ENCODE peak calls at places on chromosomes 6 and 20, in four cellular contexts. One of them, this sample, is unnamed.

GRCh38 chr20:54056762-54057639 is 13.4 kb downstream of the BCAS1 start:
- DNase-seq in naive thymus-derived CD4-positive, alpha-beta T cell: no peak
- DNase-seq in CD8-positive, alpha-beta T cell: no peak
- DNase-seq in dorsolateral prefrontal cortex: no peak
- DNase-seq in this sample: no peak

GRCh38 chr6:101110814-101111213 is 229.7 kb upstream of the ASCC3 start:
- DNase-seq in naive thymus-derived CD4-positive, alpha-beta T cell: no peak
- DNase-seq in CD8-positive, alpha-beta T cell: no peak
- DNase-seq in dorsolateral prefrontal cortex: no peak
- DNase-seq in this sample: peak

GRCh38 chr6:124319410-124319809 is 515.7 kb downstream of the NKAIN2 start:
- DNase-seq in naive thymus-derived CD4-positive, alpha-beta T cell: no peak
- DNase-seq in CD8-positive, alpha-beta T cell: no peak
- DNase-seq in dorsolateral prefrontal cortex: no peak
- DNase-seq in this sample: no peak

GRCh38 chr20:62590301-62591121 is 51.8 kb upstream of the SLCO4A1 start:
- DNase-seq in naive thymus-derived CD4-positive, alpha-beta T cell: no peak
- DNase-seq in CD8-positive, alpha-beta T cell: no peak
- DNase-seq in dorsolateral prefrontal cortex: no peak
- DNase-seq in this sample: no peak

GRCh38 chr6:137652961-137653697 is 158.9 kb upstream of the OLIG3 start:
- DNase-seq in naive thymus-derived CD4-positive, alpha-beta T cell: no peak
- DNase-seq in CD8-positive, alpha-beta T cell: no peak
- DNase-seq in dorsolateral prefrontal cortex: no peak
- DNase-seq in this sample: no peak

GRCh38 chr6:12637960-12638641 is 78.5 kb upstream of the PHACTR1 start:
- DNase-seq in naive thymus-derived CD4-positive, alpha-beta T cell: no peak
- DNase-seq in CD8-positive, alpha-beta T cell: no peak
- DNase-seq in dorsolateral prefrontal cortex: peak
- DNase-seq in this sample: no peak

GRCh38 chr20:11497543-11497942 is 420.1 kb upstream of the BTBD3 start:
- DNase-seq in naive thymus-derived CD4-positive, alpha-beta T cell: no peak
- DNase-seq in CD8-positive, alpha-beta T cell: no peak
- DNase-seq in dorsolateral prefrontal cortex: no peak
- DNase-seq in this sample: no peak

GRCh38 chr6:139376054-139376355 is 1.6 kb upstream of the CITED2 start:
- DNase-seq in naive thymus-derived CD4-positive, alpha-beta T cell: no peak
- DNase-seq in CD8-positive, alpha-beta T cell: no peak
- DNase-seq in dorsolateral prefrontal cortex: no peak
- DNase-seq in this sample: no peak

GRCh38 chr6:11828185-11828897 is 49.7 kb upstream of the ADTRP start:
- DNase-seq in naive thymus-derived CD4-positive, alpha-beta T cell: no peak
- DNase-seq in CD8-positive, alpha-beta T cell: no peak
- DNase-seq in dorsolateral prefrontal cortex: no peak
- DNase-seq in this sample: no peak

GRCh38 chr6:104541411-104541810 is 318.3 kb downstream of the HACE1 start:
- DNase-seq in naive thymus-derived CD4-positive, alpha-beta T cell: no peak
- DNase-seq in CD8-positive, alpha-beta T cell: no peak
- DNase-seq in dorsolateral prefrontal cortex: no peak
- DNase-seq in this sample: no peak

GRCh38 chr20:60057866-60058807 is 99.9 kb downstream of the CDH26 start:
- DNase-seq in naive thymus-derived CD4-positive, alpha-beta T cell: no peak
- DNase-seq in CD8-positive, alpha-beta T cell: peak
- DNase-seq in dorsolateral prefrontal cortex: no peak
- DNase-seq in this sample: peak

GRCh38 chr20:6142348-6142993 is 19.6 kb upstream of the FERMT1 start:
- DNase-seq in naive thymus-derived CD4-positive, alpha-beta T cell: no peak
- DNase-seq in CD8-positive, alpha-beta T cell: peak
- DNase-seq in dorsolateral prefrontal cortex: no peak
- DNase-seq in this sample: peak

GRCh38 chr6:54800201-54800600 is 46.4 kb upstream of the FAM83B start:
- DNase-seq in naive thymus-derived CD4-positive, alpha-beta T cell: no peak
- DNase-seq in CD8-positive, alpha-beta T cell: no peak
- DNase-seq in dorsolateral prefrontal cortex: no peak
- DNase-seq in this sample: no peak

GRCh38 chr6:54801669-54802068 is 44.9 kb upstream of the FAM83B start:
- DNase-seq in naive thymus-derived CD4-positive, alpha-beta T cell: no peak
- DNase-seq in CD8-positive, alpha-beta T cell: no peak
- DNase-seq in dorsolateral prefrontal cortex: no peak
- DNase-seq in this sample: no peak

GRCh38 chr6:54805077-54805476 is 41.5 kb upstream of the FAM83B start:
- DNase-seq in naive thymus-derived CD4-positive, alpha-beta T cell: no peak
- DNase-seq in CD8-positive, alpha-beta T cell: no peak
- DNase-seq in dorsolateral prefrontal cortex: no peak
- DNase-seq in this sample: no peak

GRCh38 chr6:54801244-54801643 is 45.3 kb upstream of the FAM83B start:
- DNase-seq in naive thymus-derived CD4-positive, alpha-beta T cell: no peak
- DNase-seq in CD8-positive, alpha-beta T cell: no peak
- DNase-seq in dorsolateral prefrontal cortex: no peak
- DNase-seq in this sample: no peak

GRCh38 chr6:54802775-54803631 is 43.6 kb upstream of the FAM83B start:
- DNase-seq in naive thymus-derived CD4-positive, alpha-beta T cell: no peak
- DNase-seq in CD8-positive, alpha-beta T cell: no peak
- DNase-seq in dorsolateral prefrontal cortex: no peak
- DNase-seq in this sample: no peak
- H3K27ac ChIP-seq in naive thymus-derived CD4-positive, alpha-beta T cell: no peak
- H3K27ac ChIP-seq in CD8-positive, alpha-beta T cell: no peak
- H3K27ac ChIP-seq in dorsolateral prefrontal cortex: no peak
- H3K27ac ChIP-seq in this sample: no peak

DNA sequence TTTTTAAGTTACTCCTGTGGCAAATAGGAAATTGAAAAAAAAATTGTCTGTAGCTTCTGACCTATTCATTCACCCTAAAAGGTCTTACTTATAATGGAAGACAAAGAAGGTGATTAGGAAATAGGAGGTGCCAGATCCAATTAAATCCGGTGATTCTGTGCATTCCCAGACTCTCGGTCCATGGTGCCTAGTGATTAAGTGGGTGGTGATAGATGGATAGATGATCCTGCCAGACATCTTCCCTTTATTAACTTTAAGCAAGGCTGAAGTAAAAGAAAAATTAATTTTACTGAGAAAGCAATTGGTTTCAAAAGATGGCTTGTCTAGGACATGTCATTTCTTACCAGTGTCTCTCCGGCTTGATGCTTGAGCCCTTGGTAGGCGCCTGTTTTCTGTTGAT is 80.0 kb downstream of the SH3BGRL2 start:
- DNase-seq in naive thymus-derived CD4-positive, alpha-beta T cell: no peak
- DNase-seq in CD8-positive, alpha-beta T cell: no peak
- DNase-seq in dorsolateral prefrontal cortex: no peak
- DNase-seq in this sample: no peak
- H3K27ac ChIP-seq in naive thymus-derived CD4-positive, alpha-beta T cell: no peak
- H3K27ac ChIP-seq in CD8-positive, alpha-beta T cell: no peak
- H3K27ac ChIP-seq in dorsolateral prefrontal cortex: peak
- H3K27ac ChIP-seq in this sample: no peak

GRCh38 chr6:37546141-37546871 is 46.6 kb upstream of the CCDC167 start:
- DNase-seq in naive thymus-derived CD4-positive, alpha-beta T cell: no peak
- DNase-seq in CD8-positive, alpha-beta T cell: no peak
- DNase-seq in dorsolateral prefrontal cortex: no peak
- DNase-seq in this sample: no peak
- H3K27ac ChIP-seq in naive thymus-derived CD4-positive, alpha-beta T cell: no peak
- H3K27ac ChIP-seq in CD8-positive, alpha-beta T cell: no peak
- H3K27ac ChIP-seq in dorsolateral prefrontal cortex: no peak
- H3K27ac ChIP-seq in this sample: no peak

DNA sequence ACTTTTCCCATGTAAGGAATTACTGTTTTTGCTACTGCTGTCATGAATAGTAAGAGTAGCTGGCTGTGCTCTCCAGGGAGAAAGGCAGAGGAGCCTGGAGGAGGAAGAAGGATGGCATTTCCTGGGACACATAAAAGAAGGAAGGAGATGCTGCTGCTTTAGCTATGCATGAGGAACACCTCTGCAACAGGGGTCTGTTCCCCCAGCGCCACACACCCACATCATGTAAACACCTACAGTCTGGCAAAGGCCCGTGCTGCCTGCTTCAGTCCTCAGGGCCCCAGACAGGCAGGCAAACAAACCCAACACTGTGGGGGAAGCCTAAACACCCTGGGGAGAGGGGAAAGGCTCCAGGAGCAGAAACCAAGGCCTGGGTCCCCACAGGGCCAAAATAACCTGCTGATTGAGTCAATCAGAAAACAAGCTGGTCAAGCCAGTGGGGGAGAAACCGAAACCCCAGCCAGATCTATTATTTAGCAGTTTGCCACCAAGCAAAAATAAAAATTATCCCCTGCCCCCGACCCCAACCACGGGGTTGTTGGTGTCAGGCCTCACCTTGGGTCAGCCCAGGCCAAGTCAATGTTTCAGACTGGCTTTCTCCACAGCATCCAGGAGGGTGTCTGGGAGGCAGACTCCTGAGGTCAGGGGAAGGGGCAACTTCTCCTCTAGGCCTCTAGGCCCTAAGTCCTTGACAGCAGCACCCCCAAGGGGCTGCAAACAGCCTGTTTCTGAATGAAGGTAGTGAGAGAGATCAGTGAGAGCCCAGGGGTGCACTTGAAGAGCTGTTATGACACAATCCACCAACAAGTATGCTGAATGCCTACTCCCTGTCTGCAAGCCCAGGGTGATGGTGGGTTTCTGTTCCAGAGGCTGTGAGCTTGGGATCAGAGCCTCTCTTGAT is 34.6 kb upstream of the SCUBE3 start:
- DNase-seq in naive thymus-derived CD4-positive, alpha-beta T cell: no peak
- DNase-seq in CD8-positive, alpha-beta T cell: no peak
- DNase-seq in dorsolateral prefrontal cortex: no peak
- DNase-seq in this sample: no peak
- H3K27ac ChIP-seq in naive thymus-derived CD4-positive, alpha-beta T cell: no peak
- H3K27ac ChIP-seq in CD8-positive, alpha-beta T cell: no peak
- H3K27ac ChIP-seq in dorsolateral prefrontal cortex: no peak
- H3K27ac ChIP-seq in this sample: no peak

GRCh38 chr6:165468836-165469235 is 159.4 kb upstream of the C6orf118 start:
- DNase-seq in naive thymus-derived CD4-positive, alpha-beta T cell: no peak
- DNase-seq in CD8-positive, alpha-beta T cell: no peak
- DNase-seq in dorsolateral prefrontal cortex: no peak
- DNase-seq in this sample: no peak
- H3K27ac ChIP-seq in naive thymus-derived CD4-positive, alpha-beta T cell: no peak
- H3K27ac ChIP-seq in CD8-positive, alpha-beta T cell: no peak
- H3K27ac ChIP-seq in dorsolateral prefrontal cortex: no peak
- H3K27ac ChIP-seq in this sample: no peak

GRCh38 chr6:112626468-112627082 is 279.4 kb downstream of the RFPL4B start:
- DNase-seq in naive thymus-derived CD4-positive, alpha-beta T cell: no peak
- DNase-seq in CD8-positive, alpha-beta T cell: no peak
- DNase-seq in dorsolateral prefrontal cortex: no peak
- DNase-seq in this sample: no peak

GRCh38 chr6:112618796-112619195 is 271.7 kb downstream of the RFPL4B start:
- DNase-seq in naive thymus-derived CD4-positive, alpha-beta T cell: no peak
- DNase-seq in CD8-positive, alpha-beta T cell: no peak
- DNase-seq in dorsolateral prefrontal cortex: no peak
- DNase-seq in this sample: no peak

GRCh38 chr6:112622036-112622435 is 274.9 kb downstream of the RFPL4B start:
- DNase-seq in naive thymus-derived CD4-positive, alpha-beta T cell: no peak
- DNase-seq in CD8-positive, alpha-beta T cell: no peak
- DNase-seq in dorsolateral prefrontal cortex: no peak
- DNase-seq in this sample: no peak

GRCh38 chr6:112620832-112621569 is 273.9 kb downstream of the RFPL4B start:
- DNase-seq in naive thymus-derived CD4-positive, alpha-beta T cell: no peak
- DNase-seq in CD8-positive, alpha-beta T cell: no peak
- DNase-seq in dorsolateral prefrontal cortex: no peak
- DNase-seq in this sample: no peak
- H3K27ac ChIP-seq in naive thymus-derived CD4-positive, alpha-beta T cell: no peak
- H3K27ac ChIP-seq in CD8-positive, alpha-beta T cell: no peak
- H3K27ac ChIP-seq in dorsolateral prefrontal cortex: no peak
- H3K27ac ChIP-seq in this sample: no peak

This sample was measured in SK-N-MC.